ENCODE peak calls at places on chromosomes 1 and 21, in six cellular contexts. One of them, this sample, is unnamed.
A peak's percentile ranks its signal among the peaks of the same experiment; 100 is the strongest.

GRCh38 chr1:23437355-23437664 is 12.8 kb upstream of the TCEA3 start:
- DNase-seq in AG09309: no peak
- DNase-seq in thoracic aorta: no peak
- DNase-seq in PC-3: no peak
- DNase-seq in ascending aorta: no peak
- DNase-seq in A549: no peak
- DNase-seq in this sample: no peak

GRCh38 chr1:206628916-206629315 is 6.4 kb upstream of the DYRK3 start:
- DNase-seq in AG09309: no peak
- DNase-seq in thoracic aorta: no peak
- DNase-seq in PC-3: no peak
- DNase-seq in ascending aorta: no peak
- DNase-seq in A549: no peak
- DNase-seq in this sample: no peak

GRCh38 chr1:114627107-114627506 is 42.7 kb downstream of the DENND2C start:
- DNase-seq in AG09309: no peak
- DNase-seq in thoracic aorta: no peak
- DNase-seq in PC-3: no peak
- DNase-seq in ascending aorta: no peak
- DNase-seq in A549: no peak
- DNase-seq in this sample: no peak

GRCh38 chr1:59013276-59013927 is 229.6 kb upstream of the JUN start:
- DNase-seq in AG09309: no peak
- DNase-seq in thoracic aorta: no peak
- DNase-seq in PC-3: no peak
- DNase-seq in ascending aorta: no peak
- DNase-seq in A549: no peak
- DNase-seq in this sample: peak; percentile 28

GRCh38 chr21:33428669-33429068 is 25.5 kb downstream of the IFNGR2 start:
- DNase-seq in AG09309: no peak
- DNase-seq in thoracic aorta: no peak
- DNase-seq in PC-3: peak; percentile 95
- DNase-seq in ascending aorta: no peak
- DNase-seq in A549: no peak
- DNase-seq in this sample: no peak

GRCh38 chr1:9866836-9867235 is 43.1 kb upstream of the CLSTN1 start:
- DNase-seq in AG09309: no peak
- DNase-seq in thoracic aorta: no peak
- DNase-seq in PC-3: no peak
- DNase-seq in ascending aorta: no peak
- DNase-seq in A549: no peak
- DNase-seq in this sample: no peak

GRCh38 chr1:157968503-157968902 is 24.9 kb upstream of the KIRREL1 start:
- DNase-seq in AG09309: no peak
- DNase-seq in thoracic aorta: no peak
- DNase-seq in PC-3: peak; percentile 81
- DNase-seq in ascending aorta: no peak
- DNase-seq in A549: peak; percentile 44
- DNase-seq in this sample: peak; percentile 47

GRCh38 chr1:95168638-95169411 is 51.7 kb downstream of the TLCD4 start:
- DNase-seq in AG09309: no peak
- DNase-seq in thoracic aorta: no peak
- DNase-seq in PC-3: no peak
- DNase-seq in ascending aorta: no peak
- DNase-seq in A549: peak; percentile 38
- DNase-seq in this sample: no peak

GRCh38 chr1:185834371-185834900 is 100.2 kb downstream of the HMCN1 start:
- DNase-seq in AG09309: no peak
- DNase-seq in thoracic aorta: no peak
- DNase-seq in PC-3: no peak
- DNase-seq in ascending aorta: no peak
- DNase-seq in A549: no peak
- DNase-seq in this sample: no peak

GRCh38 chr1:13890766-13891165 is 190.8 kb downstream of the PRDM2 start:
- DNase-seq in AG09309: no peak
- DNase-seq in thoracic aorta: no peak
- DNase-seq in PC-3: no peak
- DNase-seq in ascending aorta: no peak
- DNase-seq in A549: no peak
- DNase-seq in this sample: no peak

GRCh38 chr1:34930702-34931071 is 1.2 kb upstream of the DLGAP3 start:
- DNase-seq in AG09309: no peak
- DNase-seq in thoracic aorta: no peak
- DNase-seq in PC-3: no peak
- DNase-seq in ascending aorta: no peak
- DNase-seq in A549: no peak
- DNase-seq in this sample: no peak

GRCh38 chr1:183318433-183318832 is 99.7 kb downstream of the NMNAT2 start:
- DNase-seq in AG09309: peak; percentile 74
- DNase-seq in thoracic aorta: peak; percentile 46
- DNase-seq in PC-3: peak; percentile 60
- DNase-seq in ascending aorta: peak; percentile 55
- DNase-seq in A549: peak; percentile 77
- DNase-seq in this sample: peak; percentile 85

GRCh38 chr1:164707868-164708331 is 148.9 kb downstream of the PBX1 start:
- DNase-seq in AG09309: peak; percentile 78
- DNase-seq in thoracic aorta: no peak
- DNase-seq in PC-3: peak; percentile 97
- DNase-seq in ascending aorta: peak; percentile 39
- DNase-seq in A549: peak; percentile 54
- DNase-seq in this sample: peak; percentile 60

GRCh38 chr21:32562426-32562825 is 22.9 kb downstream of the TCP10L start:
- DNase-seq in AG09309: peak; percentile 72
- DNase-seq in thoracic aorta: peak; percentile 19
- DNase-seq in PC-3: no peak
- DNase-seq in ascending aorta: no peak
- DNase-seq in A549: no peak
- DNase-seq in this sample: peak; percentile 82

GRCh38 chr1:228181105-228181504 is 15.5 kb downstream of the IBA57 start:
- DNase-seq in AG09309: no peak
- DNase-seq in thoracic aorta: no peak
- DNase-seq in PC-3: no peak
- DNase-seq in ascending aorta: no peak
- DNase-seq in A549: no peak
- DNase-seq in this sample: no peak

GRCh38 chr1:23867542-23867952 is 543 bp downstream of the FUCA1 start:
- DNase-seq in AG09309: no peak
- DNase-seq in thoracic aorta: no peak
- DNase-seq in PC-3: no peak
- DNase-seq in ascending aorta: no peak
- DNase-seq in A549: no peak
- DNase-seq in this sample: no peak

GRCh38 chr1:209207701-209208286 is 375.7 kb upstream of the CAMK1G start:
- DNase-seq in AG09309: peak; percentile 25
- DNase-seq in thoracic aorta: no peak
- DNase-seq in PC-3: peak; percentile 86
- DNase-seq in ascending aorta: no peak
- DNase-seq in A549: peak; percentile 45
- DNase-seq in this sample: peak; percentile 16

GRCh38 chr1:220772846-220773245 is 13.9 kb upstream of the MTARC1 start:
- DNase-seq in AG09309: no peak
- DNase-seq in thoracic aorta: no peak
- DNase-seq in PC-3: no peak
- DNase-seq in ascending aorta: no peak
- DNase-seq in A549: no peak
- DNase-seq in this sample: no peak

GRCh38 chr1:150534002-150534401 is 15.2 kb upstream of the ADAMTSL4 start:
- DNase-seq in AG09309: no peak
- DNase-seq in thoracic aorta: no peak
- DNase-seq in PC-3: no peak
- DNase-seq in ascending aorta: no peak
- DNase-seq in A549: no peak
- DNase-seq in this sample: no peak

GRCh38 chr1:167450843-167451242 is 67.5 kb downstream of the CD247 start:
- DNase-seq in AG09309: no peak
- DNase-seq in thoracic aorta: no peak
- DNase-seq in PC-3: no peak
- DNase-seq in ascending aorta: no peak
- DNase-seq in A549: no peak
- DNase-seq in this sample: no peak

GRCh38 chr21:32958288-32958992 is 67.3 kb upstream of the OLIG2 start:
- DNase-seq in AG09309: no peak
- DNase-seq in thoracic aorta: no peak
- DNase-seq in PC-3: peak; percentile 55
- DNase-seq in ascending aorta: no peak
- DNase-seq in A549: no peak
- DNase-seq in this sample: no peak

GRCh38 chr1:151867321-151867720 is 13.8 kb upstream of the THEM5 start:
- DNase-seq in AG09309: no peak
- DNase-seq in thoracic aorta: no peak
- DNase-seq in PC-3: no peak
- DNase-seq in ascending aorta: no peak
- DNase-seq in A549: no peak
- DNase-seq in this sample: no peak

GRCh38 chr1:235059221-235059620 is 69.4 kb downstream of the TOMM20 start:
- DNase-seq in AG09309: no peak
- DNase-seq in thoracic aorta: no peak
- DNase-seq in PC-3: no peak
- DNase-seq in ascending aorta: no peak
- DNase-seq in A549: no peak
- DNase-seq in this sample: no peak

GRCh38 chr1:109777980-109778625 is 14.4 kb upstream of the EPS8L3 start:
- DNase-seq in AG09309: no peak
- DNase-seq in thoracic aorta: no peak
- DNase-seq in PC-3: no peak
- DNase-seq in ascending aorta: no peak
- DNase-seq in A549: no peak
- DNase-seq in this sample: no peak

GRCh38 chr1:116489231-116489697 is 81.6 kb downstream of the CD58 start:
- DNase-seq in AG09309: no peak
- DNase-seq in thoracic aorta: no peak
- DNase-seq in PC-3: peak; percentile 95
- DNase-seq in ascending aorta: no peak
- DNase-seq in A549: peak; percentile 11
- DNase-seq in this sample: no peak

GRCh38 chr1:66564250-66564649 is 30.3 kb downstream of the SGIP1 start:
- DNase-seq in AG09309: peak; percentile 95
- DNase-seq in thoracic aorta: no peak
- DNase-seq in PC-3: peak; percentile 96
- DNase-seq in ascending aorta: no peak
- DNase-seq in A549: peak; percentile 52
- DNase-seq in this sample: peak; percentile 91

GRCh38 chr1:54007613-54008012 is 10.4 kb downstream of the LDLRAD1 start:
- DNase-seq in AG09309: no peak
- DNase-seq in thoracic aorta: no peak
- DNase-seq in PC-3: no peak
- DNase-seq in ascending aorta: no peak
- DNase-seq in A549: no peak
- DNase-seq in this sample: no peak

GRCh38 chr21:17527240-17527639 is 14.4 kb downstream of the CXADR start:
- DNase-seq in AG09309: no peak
- DNase-seq in thoracic aorta: no peak
- DNase-seq in PC-3: peak; percentile 78
- DNase-seq in ascending aorta: no peak
- DNase-seq in A549: peak; percentile 77
- DNase-seq in this sample: no peak

GRCh38 chr1:186531561-186532165 is 70.7 kb upstream of the PDC start:
- DNase-seq in AG09309: no peak
- DNase-seq in thoracic aorta: no peak
- DNase-seq in PC-3: no peak
- DNase-seq in ascending aorta: no peak
- DNase-seq in A549: no peak
- DNase-seq in this sample: no peak

GRCh38 chr21:22585558-22585957 is 1587.3 kb downstream of the NCAM2 start:
- DNase-seq in AG09309: no peak
- DNase-seq in thoracic aorta: no peak
- DNase-seq in PC-3: no peak
- DNase-seq in ascending aorta: no peak
- DNase-seq in A549: no peak
- DNase-seq in this sample: no peak

GRCh38 chr1:2639607-2640521 is 7.0 kb upstream of the MMEL1 start:
- DNase-seq in AG09309: no peak
- DNase-seq in thoracic aorta: no peak
- DNase-seq in PC-3: no peak
- DNase-seq in ascending aorta: no peak
- DNase-seq in A549: no peak
- DNase-seq in this sample: no peak

GRCh38 chr1:2638466-2639115 is 5.8 kb upstream of the MMEL1 start:
- DNase-seq in AG09309: no peak
- DNase-seq in thoracic aorta: no peak
- DNase-seq in PC-3: no peak
- DNase-seq in ascending aorta: no peak
- DNase-seq in A549: no peak
- DNase-seq in this sample: no peak

GRCh38 chr1:2637472-2637871 is 4.7 kb upstream of the MMEL1 start:
- DNase-seq in AG09309: no peak
- DNase-seq in thoracic aorta: no peak
- DNase-seq in PC-3: no peak
- DNase-seq in ascending aorta: no peak
- DNase-seq in A549: no peak
- DNase-seq in this sample: no peak

GRCh38 chr1:2640626-2641025 is 7.8 kb upstream of the MMEL1 start:
- DNase-seq in AG09309: no peak
- DNase-seq in thoracic aorta: no peak
- DNase-seq in PC-3: no peak
- DNase-seq in ascending aorta: no peak
- DNase-seq in A549: no peak
- DNase-seq in this sample: no peak

GRCh38 chr1:2639203-2639602 is 6.4 kb upstream of the MMEL1 start:
- DNase-seq in AG09309: no peak
- DNase-seq in thoracic aorta: no peak
- DNase-seq in PC-3: no peak
- DNase-seq in ascending aorta: no peak
- DNase-seq in A549: no peak
- DNase-seq in this sample: no peak
- TF ChIP-seq CTCF in AG09309: no peak
- TF ChIP-seq CTCF in thoracic aorta: no peak
- TF ChIP-seq CTCF in PC-3: no peak
- TF ChIP-seq CTCF in ascending aorta: no peak
- TF ChIP-seq CTCF in A549: no peak
- TF ChIP-seq CTCF in this sample: no peak

DNA sequence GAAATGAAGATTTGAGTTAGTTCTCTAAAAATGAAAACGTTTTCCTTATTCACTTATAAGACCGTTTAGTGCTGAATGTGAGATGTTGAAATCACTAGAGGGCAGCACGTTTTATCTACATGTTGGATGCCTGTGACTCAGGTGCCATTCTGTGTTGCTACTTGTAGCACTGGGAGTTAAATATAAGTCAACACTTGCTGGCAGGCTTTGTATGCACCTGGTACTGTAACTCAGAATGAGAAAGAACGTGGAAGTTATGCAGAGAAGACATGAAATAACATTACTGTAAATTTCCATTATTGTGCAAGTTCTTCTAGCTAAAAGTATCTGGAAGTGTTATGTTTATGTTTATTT is 45.9 kb downstream of the MIGA1 start:
- DNase-seq in AG09309: peak; percentile 70
- DNase-seq in thoracic aorta: no peak
- DNase-seq in PC-3: peak; percentile 74
- DNase-seq in ascending aorta: no peak
- DNase-seq in A549: peak; percentile 68
- DNase-seq in this sample: no peak
- TF ChIP-seq CTCF in AG09309: peak; percentile 34
- TF ChIP-seq CTCF in thoracic aorta: no peak
- TF ChIP-seq CTCF in PC-3: peak; percentile 65
- TF ChIP-seq CTCF in ascending aorta: peak; percentile 48
- TF ChIP-seq CTCF in A549: peak; percentile 35
- TF ChIP-seq CTCF in this sample: peak; percentile 19

GRCh38 chr1:222987616-222988015 is 155.4 kb downstream of the TLR5 start:
- DNase-seq in AG09309: no peak
- DNase-seq in thoracic aorta: no peak
- DNase-seq in PC-3: no peak
- DNase-seq in ascending aorta: no peak
- DNase-seq in A549: no peak
- DNase-seq in this sample: no peak
- TF ChIP-seq CTCF in AG09309: no peak
- TF ChIP-seq CTCF in thoracic aorta: no peak
- TF ChIP-seq CTCF in PC-3: peak; percentile 49
- TF ChIP-seq CTCF in ascending aorta: no peak
- TF ChIP-seq CTCF in A549: peak; percentile 9
- TF ChIP-seq CTCF in this sample: no peak

GRCh38 chr1:21539933-21540332 is 30.7 kb downstream of the ALPL start:
- DNase-seq in AG09309: no peak
- DNase-seq in thoracic aorta: no peak
- DNase-seq in PC-3: peak; percentile 57
- DNase-seq in ascending aorta: no peak
- DNase-seq in A549: peak; percentile 47
- DNase-seq in this sample: no peak
- TF ChIP-seq CTCF in AG09309: peak; percentile 41
- TF ChIP-seq CTCF in thoracic aorta: no peak
- TF ChIP-seq CTCF in PC-3: peak; percentile 55
- TF ChIP-seq CTCF in ascending aorta: no peak
- TF ChIP-seq CTCF in A549: no peak
- TF ChIP-seq CTCF in this sample: peak; percentile 5